ENCODE peak calls at places on chromosomes 4 and X, in eight cellular contexts. One of them, this sample, is unnamed.

GRCh38 chrX:115949900-115950822 is 220.4 kb upstream of the AGTR2 start:
- DNase-seq in fibroblast of pulmonary artery: no peak
- DNase-seq in GM23338: peak; percentile 46
- DNase-seq in lower leg skin: no peak
- DNase-seq in GM13977: peak; percentile 35
- DNase-seq in neural crest cell: no peak
- DNase-seq in dorsolateral prefrontal cortex: peak; percentile 56
- DNase-seq in RWPE2: no peak
- DNase-seq in this sample: no peak

GRCh38 chrX:54171527-54171926 is 11.5 kb downstream of the FAM120C start:
- DNase-seq in GM13977: no peak
- DNase-seq in RWPE2: no peak
- DNase-seq in dorsolateral prefrontal cortex: no peak
- DNase-seq in neural crest cell: no peak
- DNase-seq in lower leg skin: no peak
- DNase-seq in fibroblast of pulmonary artery: peak; percentile 53
- DNase-seq in GM23338: no peak
- DNase-seq in this sample: no peak

GRCh38 chr4:167452922-167453321 is 218.6 kb upstream of the SPOCK3 start:
- DNase-seq in GM13977: no peak
- DNase-seq in RWPE2: no peak
- DNase-seq in lower leg skin: no peak
- DNase-seq in dorsolateral prefrontal cortex: no peak
- DNase-seq in fibroblast of pulmonary artery: no peak
- DNase-seq in GM23338: no peak
- DNase-seq in neural crest cell: no peak
- DNase-seq in this sample: no peak

GRCh38 chr4:123867910-123868587 is 471.5 kb downstream of the SPRY1 start:
- DNase-seq in GM23338: no peak
- DNase-seq in fibroblast of pulmonary artery: peak; percentile 45
- DNase-seq in lower leg skin: no peak
- DNase-seq in dorsolateral prefrontal cortex: no peak
- DNase-seq in GM13977: no peak
- DNase-seq in RWPE2: no peak
- DNase-seq in neural crest cell: no peak
- DNase-seq in this sample: no peak

GRCh38 chr4:39626261-39626660 is 12.4 kb downstream of the SMIM14 start:
- DNase-seq in fibroblast of pulmonary artery: no peak
- DNase-seq in lower leg skin: no peak
- DNase-seq in GM23338: no peak
- DNase-seq in neural crest cell: no peak
- DNase-seq in GM13977: peak; percentile 43
- DNase-seq in dorsolateral prefrontal cortex: no peak
- DNase-seq in RWPE2: no peak
- DNase-seq in this sample: no peak

GRCh38 chr4:110787781-110788180 is 164.9 kb upstream of the PITX2 start:
- DNase-seq in dorsolateral prefrontal cortex: no peak
- DNase-seq in lower leg skin: no peak
- DNase-seq in GM13977: no peak
- DNase-seq in neural crest cell: no peak
- DNase-seq in fibroblast of pulmonary artery: no peak
- DNase-seq in RWPE2: no peak
- DNase-seq in GM23338: no peak
- DNase-seq in this sample: no peak

GRCh38 chrX:66255359-66255967 is 91.4 kb downstream of the HEPH start:
- DNase-seq in fibroblast of pulmonary artery: no peak
- DNase-seq in neural crest cell: no peak
- DNase-seq in GM13977: no peak
- DNase-seq in dorsolateral prefrontal cortex: no peak
- DNase-seq in GM23338: no peak
- DNase-seq in RWPE2: no peak
- DNase-seq in lower leg skin: no peak
- DNase-seq in this sample: no peak

GRCh38 chrX:39262641-39263040 is 461.4 kb downstream of the MID1IP1 start:
- DNase-seq in GM23338: no peak
- DNase-seq in neural crest cell: no peak
- DNase-seq in RWPE2: no peak
- DNase-seq in fibroblast of pulmonary artery: no peak
- DNase-seq in GM13977: no peak
- DNase-seq in dorsolateral prefrontal cortex: no peak
- DNase-seq in lower leg skin: no peak
- DNase-seq in this sample: no peak

GRCh38 chr4:173360587-173361221 is 10.1 kb upstream of the SAP30 start:
- DNase-seq in lower leg skin: no peak
- DNase-seq in dorsolateral prefrontal cortex: no peak
- DNase-seq in RWPE2: no peak
- DNase-seq in GM23338: peak; percentile 54
- DNase-seq in GM13977: no peak
- DNase-seq in fibroblast of pulmonary artery: peak; percentile 45
- DNase-seq in neural crest cell: no peak
- DNase-seq in this sample: no peak

GRCh38 chr4:1870328-1870577 is 940 bp upstream of the NSD2 start:
- DNase-seq in dorsolateral prefrontal cortex: peak; percentile 52
- DNase-seq in GM23338: peak; percentile 96
- DNase-seq in neural crest cell: peak; percentile 72
- DNase-seq in fibroblast of pulmonary artery: peak; percentile 75
- DNase-seq in GM13977: peak; percentile 85
- DNase-seq in RWPE2: peak; percentile 93
- DNase-seq in lower leg skin: peak; percentile 98
- DNase-seq in this sample: peak; percentile 91

GRCh38 chr4:158656439-158656838 is 15.2 kb downstream of the C4orf46 start:
- DNase-seq in dorsolateral prefrontal cortex: no peak
- DNase-seq in neural crest cell: peak; percentile 12
- DNase-seq in RWPE2: no peak
- DNase-seq in lower leg skin: no peak
- DNase-seq in fibroblast of pulmonary artery: no peak
- DNase-seq in GM23338: peak; percentile 37
- DNase-seq in GM13977: no peak
- DNase-seq in this sample: no peak

GRCh38 chr4:183182873-183183725 is 84.0 kb downstream of the WWC2 start:
- DNase-seq in lower leg skin: no peak
- DNase-seq in fibroblast of pulmonary artery: peak; percentile 93
- DNase-seq in RWPE2: no peak
- DNase-seq in GM13977: no peak
- DNase-seq in dorsolateral prefrontal cortex: no peak
- DNase-seq in GM23338: peak; percentile 97
- DNase-seq in neural crest cell: no peak
- DNase-seq in this sample: peak; percentile 15

GRCh38 chr4:142656178-142656577 is 189.9 kb downstream of the INPP4B start:
- DNase-seq in GM13977: no peak
- DNase-seq in fibroblast of pulmonary artery: peak; percentile 24
- DNase-seq in lower leg skin: no peak
- DNase-seq in GM23338: peak; percentile 54
- DNase-seq in RWPE2: no peak
- DNase-seq in dorsolateral prefrontal cortex: no peak
- DNase-seq in neural crest cell: no peak
- DNase-seq in this sample: peak; percentile 26

GRCh38 chrX:130402211-130402684 is 461 bp downstream of the RBMX2 start:
- DNase-seq in neural crest cell: no peak
- DNase-seq in GM13977: no peak
- DNase-seq in RWPE2: no peak
- DNase-seq in dorsolateral prefrontal cortex: no peak
- DNase-seq in lower leg skin: no peak
- DNase-seq in GM23338: no peak
- DNase-seq in fibroblast of pulmonary artery: no peak
- DNase-seq in this sample: no peak

GRCh38 chrX:12360389-12360788 is 222.1 kb downstream of the FRMPD4 start:
- DNase-seq in RWPE2: no peak
- DNase-seq in neural crest cell: no peak
- DNase-seq in fibroblast of pulmonary artery: peak; percentile 70
- DNase-seq in lower leg skin: no peak
- DNase-seq in GM23338: no peak
- DNase-seq in GM13977: no peak
- DNase-seq in dorsolateral prefrontal cortex: no peak
- DNase-seq in this sample: no peak

GRCh38 chrX:148501121-148502066 is 977 bp downstream of the AFF2 start:
- DNase-seq in dorsolateral prefrontal cortex: no peak
- DNase-seq in RWPE2: no peak
- DNase-seq in GM13977: peak; percentile 20
- DNase-seq in fibroblast of pulmonary artery: no peak
- DNase-seq in lower leg skin: no peak
- DNase-seq in GM23338: peak; percentile 72
- DNase-seq in neural crest cell: peak; percentile 9
- DNase-seq in this sample: peak; percentile 49

GRCh38 chr4:81472249-81473085 is 760 bp upstream of the RASGEF1B start:
- DNase-seq in fibroblast of pulmonary artery: peak; percentile 58
- DNase-seq in neural crest cell: no peak
- DNase-seq in GM23338: peak; percentile 60
- DNase-seq in dorsolateral prefrontal cortex: no peak
- DNase-seq in GM13977: peak; percentile 63
- DNase-seq in RWPE2: no peak
- DNase-seq in lower leg skin: peak; percentile 88
- DNase-seq in this sample: peak; percentile 67

GRCh38 chrX:134780908-134781307 is 122.6 kb upstream of the PLAC1 start:
- DNase-seq in GM13977: no peak
- DNase-seq in neural crest cell: no peak
- DNase-seq in GM23338: no peak
- DNase-seq in RWPE2: no peak
- DNase-seq in dorsolateral prefrontal cortex: no peak
- DNase-seq in fibroblast of pulmonary artery: no peak
- DNase-seq in lower leg skin: no peak
- DNase-seq in this sample: no peak
- TF ChIP-seq CTCF in GM13977: no peak
- TF ChIP-seq CTCF in neural crest cell: no peak
- TF ChIP-seq CTCF in GM23338: no peak
- TF ChIP-seq CTCF in RWPE2: no peak
- TF ChIP-seq CTCF in dorsolateral prefrontal cortex: no peak
- TF ChIP-seq CTCF in fibroblast of pulmonary artery: no peak
- TF ChIP-seq CTCF in lower leg skin: no peak
- TF ChIP-seq CTCF in this sample: no peak

GRCh38 chr4:170773709-170774273 is 684.0 kb upstream of the AADAT start:
- DNase-seq in GM23338: no peak
- DNase-seq in neural crest cell: no peak
- DNase-seq in lower leg skin: no peak
- DNase-seq in dorsolateral prefrontal cortex: no peak
- DNase-seq in RWPE2: no peak
- DNase-seq in fibroblast of pulmonary artery: no peak
- DNase-seq in GM13977: no peak
- DNase-seq in this sample: no peak

GRCh38 chr4:170777663-170778062 is 687.9 kb upstream of the AADAT start:
- DNase-seq in GM13977: no peak
- DNase-seq in lower leg skin: no peak
- DNase-seq in dorsolateral prefrontal cortex: no peak
- DNase-seq in GM23338: no peak
- DNase-seq in neural crest cell: no peak
- DNase-seq in RWPE2: no peak
- DNase-seq in fibroblast of pulmonary artery: no peak
- DNase-seq in this sample: no peak

GRCh38 chr4:170772429-170772828 is 682.7 kb upstream of the AADAT start:
- DNase-seq in GM23338: no peak
- DNase-seq in neural crest cell: no peak
- DNase-seq in fibroblast of pulmonary artery: no peak
- DNase-seq in lower leg skin: no peak
- DNase-seq in dorsolateral prefrontal cortex: no peak
- DNase-seq in GM13977: no peak
- DNase-seq in RWPE2: no peak
- DNase-seq in this sample: no peak

GRCh38 chr4:170776983-170777382 is 687.2 kb upstream of the AADAT start:
- DNase-seq in RWPE2: no peak
- DNase-seq in lower leg skin: no peak
- DNase-seq in dorsolateral prefrontal cortex: no peak
- DNase-seq in fibroblast of pulmonary artery: no peak
- DNase-seq in neural crest cell: no peak
- DNase-seq in GM23338: no peak
- DNase-seq in GM13977: no peak
- DNase-seq in this sample: no peak

DNA sequence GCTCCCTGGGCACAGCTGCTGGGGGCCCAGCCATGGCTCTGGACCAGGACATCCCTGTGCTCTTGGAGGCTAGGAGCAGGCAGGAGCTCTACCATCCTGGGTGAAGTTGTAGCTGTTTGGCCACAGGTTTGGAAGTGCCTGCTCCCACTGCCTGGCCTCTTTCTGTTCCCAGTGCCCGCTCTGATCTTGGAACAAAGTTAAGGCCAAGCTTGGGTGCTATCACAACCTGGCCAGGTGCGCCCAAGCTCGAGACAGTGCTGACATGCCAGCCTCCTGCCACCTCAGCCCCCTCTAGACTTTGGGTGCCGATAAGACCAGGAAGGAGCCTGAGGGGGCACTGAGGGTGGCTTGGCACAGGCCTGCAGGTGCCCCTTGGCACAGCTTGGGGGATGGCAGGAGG is 686.1 kb upstream of the AADAT start:
- DNase-seq in dorsolateral prefrontal cortex: no peak
- DNase-seq in neural crest cell: no peak
- DNase-seq in lower leg skin: no peak
- DNase-seq in RWPE2: no peak
- DNase-seq in GM23338: no peak
- DNase-seq in fibroblast of pulmonary artery: no peak
- DNase-seq in GM13977: no peak
- DNase-seq in this sample: no peak
- TF ChIP-seq CTCF in dorsolateral prefrontal cortex: no peak
- TF ChIP-seq CTCF in neural crest cell: no peak
- TF ChIP-seq CTCF in lower leg skin: no peak
- TF ChIP-seq CTCF in RWPE2: no peak
- TF ChIP-seq CTCF in GM23338: no peak
- TF ChIP-seq CTCF in fibroblast of pulmonary artery: no peak
- TF ChIP-seq CTCF in GM13977: no peak
- TF ChIP-seq CTCF in this sample: no peak

DNA sequence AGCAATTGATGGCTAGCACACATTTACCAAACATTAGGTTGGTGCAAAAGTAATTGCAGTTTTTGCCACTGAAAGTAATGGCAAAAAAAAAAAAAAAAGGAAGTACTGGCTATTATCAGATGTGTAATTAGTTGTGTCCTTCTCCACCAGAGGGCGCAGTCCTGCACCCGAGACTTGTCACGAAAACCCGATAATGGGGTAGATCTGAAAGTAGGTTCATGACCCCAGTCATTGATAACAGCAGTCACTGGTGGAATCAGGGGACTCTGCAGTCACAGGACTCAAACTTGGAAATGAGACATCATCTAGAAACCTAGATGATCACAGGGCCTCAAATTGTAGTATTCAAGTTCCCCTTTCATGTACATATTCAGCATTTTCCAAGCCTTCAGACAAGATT is 13.1 kb upstream of the ACOT9 start:
- DNase-seq in lower leg skin: peak; percentile 86
- DNase-seq in fibroblast of pulmonary artery: peak; percentile 64
- DNase-seq in GM13977: peak; percentile 69
- DNase-seq in dorsolateral prefrontal cortex: no peak
- DNase-seq in neural crest cell: peak; percentile 76
- DNase-seq in RWPE2: no peak
- DNase-seq in GM23338: peak; percentile 67
- DNase-seq in this sample: peak; percentile 79
- TF ChIP-seq CTCF in lower leg skin: no peak
- TF ChIP-seq CTCF in fibroblast of pulmonary artery: peak; percentile 56
- TF ChIP-seq CTCF in GM13977: peak; percentile 52
- TF ChIP-seq CTCF in dorsolateral prefrontal cortex: peak; percentile 54
- TF ChIP-seq CTCF in neural crest cell: peak; percentile 80
- TF ChIP-seq CTCF in RWPE2: peak; percentile 52
- TF ChIP-seq CTCF in GM23338: peak; percentile 73
- TF ChIP-seq CTCF in this sample: peak; percentile 49

GRCh38 chr4:48542888-48543287 is 52.8 kb downstream of the ZAR1 start:
- DNase-seq in neural crest cell: no peak
- DNase-seq in GM23338: no peak
- DNase-seq in dorsolateral prefrontal cortex: no peak
- DNase-seq in fibroblast of pulmonary artery: no peak
- DNase-seq in lower leg skin: no peak
- DNase-seq in RWPE2: no peak
- DNase-seq in GM13977: no peak
- DNase-seq in this sample: no peak

GRCh38 chr4:48543796-48544195 is 53.7 kb downstream of the ZAR1 start:
- DNase-seq in neural crest cell: no peak
- DNase-seq in dorsolateral prefrontal cortex: no peak
- DNase-seq in fibroblast of pulmonary artery: peak; percentile 5
- DNase-seq in RWPE2: no peak
- DNase-seq in GM23338: no peak
- DNase-seq in lower leg skin: no peak
- DNase-seq in GM13977: no peak
- DNase-seq in this sample: no peak

GRCh38 chr4:48546336-48546735 is 56.3 kb downstream of the ZAR1 start:
- DNase-seq in fibroblast of pulmonary artery: peak; percentile 63
- DNase-seq in lower leg skin: no peak
- DNase-seq in GM13977: no peak
- DNase-seq in dorsolateral prefrontal cortex: no peak
- DNase-seq in GM23338: peak; percentile 58
- DNase-seq in neural crest cell: peak; percentile 25
- DNase-seq in RWPE2: no peak
- DNase-seq in this sample: peak; percentile 55
- TF ChIP-seq CTCF in fibroblast of pulmonary artery: peak; percentile 70
- TF ChIP-seq CTCF in lower leg skin: no peak
- TF ChIP-seq CTCF in GM13977: peak; percentile 58
- TF ChIP-seq CTCF in dorsolateral prefrontal cortex: peak; percentile 58
- TF ChIP-seq CTCF in GM23338: peak; percentile 77
- TF ChIP-seq CTCF in neural crest cell: peak; percentile 82
- TF ChIP-seq CTCF in RWPE2: peak; percentile 78
- TF ChIP-seq CTCF in this sample: peak; percentile 56